ENCODE peak calls at places on chromosomes 16 and 17, in four cellular contexts. One of them, this sample, is unnamed.

GRCh38 chr16:81779540-81780320 is 639 bp downstream of the PLCG2 start:
- DNase-seq in tibial artery: no peak
- DNase-seq in heart right ventricle: peak
- DNase-seq in BE2C: no peak
- DNase-seq in this sample: no peak

GRCh38 chr17:78324391-78325075 is 35.3 kb downstream of the SOCS3 start:
- DNase-seq in tibial artery: peak
- DNase-seq in heart right ventricle: peak
- DNase-seq in BE2C: no peak
- DNase-seq in this sample: peak

GRCh38 chr16:16022683-16023064 is 73.3 kb downstream of the ABCC1 start:
- DNase-seq in tibial artery: no peak
- DNase-seq in heart right ventricle: no peak
- DNase-seq in BE2C: no peak
- DNase-seq in this sample: no peak

GRCh38 chr16:26158142-26158759 is 466.5 kb downstream of the HS3ST4 start:
- DNase-seq in tibial artery: no peak
- DNase-seq in heart right ventricle: no peak
- DNase-seq in BE2C: no peak
- DNase-seq in this sample: no peak

GRCh38 chr17:12021604-12022003 is 927 bp downstream of the MAP2K4 start:
- DNase-seq in tibial artery: no peak
- DNase-seq in heart right ventricle: no peak
- DNase-seq in BE2C: no peak
- DNase-seq in this sample: no peak

GRCh38 chr16:67562918-67563707 is 787 bp downstream of the CTCF start:
- DNase-seq in tibial artery: no peak
- DNase-seq in heart right ventricle: peak
- DNase-seq in BE2C: peak
- DNase-seq in this sample: no peak

GRCh38 chr16:23182675-23183485 is at the start of gene SCNN1G:
- DNase-seq in tibial artery: no peak
- DNase-seq in heart right ventricle: peak
- DNase-seq in BE2C: no peak
- DNase-seq in this sample: no peak

GRCh38 chr17:63308272-63308671 is 137.8 kb downstream of the CYB561 start:
- DNase-seq in tibial artery: no peak
- DNase-seq in heart right ventricle: no peak
- DNase-seq in BE2C: no peak
- DNase-seq in this sample: no peak

GRCh38 chr17:28643979-28644781 is 778 bp downstream of the BLTP2 start:
- DNase-seq in tibial artery: peak
- DNase-seq in heart right ventricle: peak
- DNase-seq in BE2C: peak
- DNase-seq in this sample: no peak

GRCh38 chr17:65243838-65244237 is 106.7 kb downstream of the RGS9 start:
- DNase-seq in tibial artery: no peak
- DNase-seq in heart right ventricle: no peak
- DNase-seq in BE2C: no peak
- DNase-seq in this sample: no peak

GRCh38 chr16:31376705-31377104 is 16.4 kb upstream of the ITGAD start:
- DNase-seq in tibial artery: no peak
- DNase-seq in heart right ventricle: no peak
- DNase-seq in BE2C: no peak
- DNase-seq in this sample: no peak

GRCh38 chr16:58515871-58516767 is 802 bp downstream of the SETD6 start:
- DNase-seq in tibial artery: no peak
- DNase-seq in heart right ventricle: no peak
- DNase-seq in BE2C: peak
- DNase-seq in this sample: no peak

GRCh38 chr17:77846531-77847085 is 111.9 kb upstream of the TNRC6C start:
- DNase-seq in tibial artery: no peak
- DNase-seq in heart right ventricle: no peak
- DNase-seq in BE2C: no peak
- DNase-seq in this sample: no peak

GRCh38 chr17:49239963-49240362 is 9.4 kb upstream of the PHOSPHO1 start:
- DNase-seq in tibial artery: no peak
- DNase-seq in heart right ventricle: no peak
- DNase-seq in BE2C: no peak
- DNase-seq in this sample: no peak

GRCh38 chr17:49513616-49514373 is 18.7 kb downstream of the NGFR start:
- DNase-seq in tibial artery: no peak
- DNase-seq in heart right ventricle: peak
- DNase-seq in BE2C: no peak
- DNase-seq in this sample: no peak

GRCh38 chr17:50559674-50560184 is 786 bp upstream of the CACNA1G start:
- DNase-seq in tibial artery: peak
- DNase-seq in heart right ventricle: peak
- DNase-seq in BE2C: no peak
- DNase-seq in this sample: no peak

DNA sequence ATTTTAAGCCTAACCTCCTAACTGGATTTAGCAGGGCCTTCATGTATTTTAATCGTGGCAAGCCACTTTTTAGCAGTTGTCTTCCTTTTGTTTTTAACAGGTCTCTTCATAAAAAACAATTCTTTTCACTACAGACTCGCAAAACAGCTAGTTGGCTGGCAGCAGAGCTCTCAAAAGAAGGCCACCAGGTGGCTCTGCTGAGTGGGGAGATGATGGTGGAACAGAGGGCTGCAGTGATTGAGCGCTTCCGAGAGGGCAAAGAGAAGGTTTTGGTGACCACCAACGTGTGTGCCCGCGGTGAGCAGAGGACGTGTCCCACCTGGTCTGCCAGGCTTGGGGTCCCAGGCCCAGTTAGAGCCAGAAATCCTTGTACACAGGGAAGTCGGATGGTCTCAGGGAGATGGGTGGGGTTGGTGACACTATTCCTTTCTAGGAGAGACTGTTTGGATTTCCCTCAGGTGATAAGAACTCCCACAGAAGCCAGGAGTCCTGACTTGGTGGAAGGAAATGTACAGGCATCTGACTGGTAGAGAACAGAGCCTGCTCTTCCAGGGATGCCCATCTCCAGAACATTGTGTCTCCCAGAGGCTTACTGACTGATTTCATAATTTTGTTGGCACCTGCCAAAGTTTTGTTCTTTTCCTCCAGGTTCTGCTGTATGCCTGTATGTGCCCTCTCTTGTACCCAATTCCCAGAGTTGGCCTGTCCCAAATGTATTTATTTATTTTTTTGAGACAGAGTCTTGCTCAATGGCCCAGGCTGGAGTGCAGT is 14.9 kb upstream of the DDX19A start:
- DNase-seq in tibial artery: no peak
- DNase-seq in heart right ventricle: no peak
- DNase-seq in BE2C: peak
- DNase-seq in this sample: no peak
- TF ChIP-seq CTCF in tibial artery: peak
- TF ChIP-seq CTCF in heart right ventricle: peak
- TF ChIP-seq CTCF in BE2C: peak
- TF ChIP-seq CTCF in this sample: peak

GRCh38 chr17:38460716-38461650 is 32.7 kb downstream of the ARHGAP23 start:
- DNase-seq in tibial artery: no peak
- DNase-seq in heart right ventricle: no peak
- DNase-seq in BE2C: no peak
- DNase-seq in this sample: no peak
- TF ChIP-seq CTCF in tibial artery: no peak
- TF ChIP-seq CTCF in heart right ventricle: no peak
- TF ChIP-seq CTCF in BE2C: no peak
- TF ChIP-seq CTCF in this sample: no peak

DNA sequence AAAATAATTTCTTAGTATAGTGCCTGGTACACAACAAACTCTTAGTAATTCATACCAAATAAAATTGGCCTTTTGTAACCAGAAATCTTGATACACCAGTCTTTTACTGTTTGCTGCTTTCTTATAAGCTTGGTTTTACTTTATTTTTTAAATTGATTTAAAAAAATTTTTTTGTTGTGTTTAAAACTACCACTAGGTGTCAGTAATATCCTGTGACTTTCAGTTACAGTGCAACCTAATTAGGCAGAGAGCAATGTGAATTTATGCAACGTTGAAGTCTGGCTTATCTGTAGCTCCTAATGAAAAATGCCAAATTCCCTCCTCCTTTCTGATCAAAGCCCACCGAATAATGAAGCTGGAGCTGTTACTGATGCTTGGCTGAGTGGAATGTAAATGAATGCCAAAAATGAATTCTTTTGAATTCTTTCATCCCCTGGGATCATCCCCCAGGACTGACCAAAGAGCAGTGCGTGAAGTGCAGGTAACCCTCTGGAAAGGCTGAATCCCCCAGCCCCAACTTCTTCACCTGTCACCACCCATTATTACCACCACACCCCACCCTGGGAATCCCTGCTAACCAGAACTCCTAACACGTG is 3.8 kb downstream of the ERCC4 start:
- DNase-seq in tibial artery: no peak
- DNase-seq in heart right ventricle: no peak
- DNase-seq in BE2C: no peak
- DNase-seq in this sample: peak
- TF ChIP-seq CTCF in tibial artery: peak
- TF ChIP-seq CTCF in heart right ventricle: peak
- TF ChIP-seq CTCF in BE2C: peak
- TF ChIP-seq CTCF in this sample: peak

DNA sequence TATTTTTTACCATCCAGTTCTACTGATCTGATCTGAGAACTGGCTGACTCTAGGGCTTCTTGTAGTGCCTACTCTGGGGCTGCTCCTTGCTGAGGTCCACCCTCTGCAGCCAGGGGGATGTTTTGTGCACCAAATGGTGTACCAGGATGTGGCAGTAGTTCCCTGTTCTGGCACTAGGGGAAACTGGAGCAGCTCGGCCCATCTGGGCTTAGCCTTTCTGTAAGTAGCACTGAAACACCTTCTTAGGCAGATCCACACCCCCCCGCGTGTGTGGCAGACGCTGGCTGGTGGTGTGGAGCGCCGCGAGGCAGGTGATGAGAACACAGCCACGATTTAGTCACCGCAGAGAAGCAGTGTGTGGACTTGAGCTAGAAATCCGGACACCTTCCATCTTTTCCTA is 17.0 kb downstream of the DUSP14 start:
- DNase-seq in tibial artery: no peak
- DNase-seq in heart right ventricle: no peak
- DNase-seq in BE2C: peak
- DNase-seq in this sample: no peak
- TF ChIP-seq CTCF in tibial artery: peak
- TF ChIP-seq CTCF in heart right ventricle: no peak
- TF ChIP-seq CTCF in BE2C: peak
- TF ChIP-seq CTCF in this sample: peak

GRCh38 chr17:6643460-6644125 is 2.7 kb downstream of the TXNDC17 start:
- DNase-seq in tibial artery: no peak
- DNase-seq in heart right ventricle: no peak
- DNase-seq in BE2C: no peak
- DNase-seq in this sample: peak

GRCh38 chr17:6642592-6642991 is 1.7 kb downstream of the TXNDC17 start:
- DNase-seq in tibial artery: no peak
- DNase-seq in heart right ventricle: no peak
- DNase-seq in BE2C: no peak
- DNase-seq in this sample: no peak

GRCh38 chr17:6651483-6652452 is at the start of the genes C17orf100 and MED31:
- DNase-seq in tibial artery: peak
- DNase-seq in heart right ventricle: peak
- DNase-seq in BE2C: peak
- DNase-seq in this sample: peak

DNA sequence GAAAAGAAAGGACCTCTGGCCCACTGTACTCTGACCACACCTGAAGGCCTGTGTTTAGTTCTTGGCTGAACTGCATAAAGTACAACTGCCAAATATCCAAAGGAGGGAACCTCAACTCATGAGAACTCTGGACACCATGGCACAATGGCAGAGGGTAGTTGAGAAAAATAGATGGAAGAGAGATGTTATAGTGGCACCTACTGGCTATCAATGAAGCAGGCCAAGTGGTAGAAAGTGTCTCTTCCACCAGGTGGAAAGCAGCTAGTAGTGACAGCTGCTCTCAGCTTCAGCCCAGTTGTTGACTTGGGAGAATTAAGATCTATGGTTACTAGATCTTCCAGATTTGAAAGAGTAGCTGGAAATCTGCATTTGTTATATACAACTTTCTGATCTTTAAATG is 3.2 kb downstream of the MED31 start:
- DNase-seq in tibial artery: no peak
- DNase-seq in heart right ventricle: no peak
- DNase-seq in BE2C: no peak
- DNase-seq in this sample: no peak
- TF ChIP-seq CTCF in tibial artery: no peak
- TF ChIP-seq CTCF in heart right ventricle: no peak
- TF ChIP-seq CTCF in BE2C: peak
- TF ChIP-seq CTCF in this sample: peak

GRCh38 chr16:64841071-64841470 is 280.8 kb downstream of the CDH11 start:
- DNase-seq in tibial artery: no peak
- DNase-seq in heart right ventricle: no peak
- DNase-seq in BE2C: no peak
- DNase-seq in this sample: no peak

GRCh38 chr16:64846966-64847365 is 274.9 kb downstream of the CDH11 start:
- DNase-seq in tibial artery: no peak
- DNase-seq in heart right ventricle: no peak
- DNase-seq in BE2C: no peak
- DNase-seq in this sample: no peak

DNA sequence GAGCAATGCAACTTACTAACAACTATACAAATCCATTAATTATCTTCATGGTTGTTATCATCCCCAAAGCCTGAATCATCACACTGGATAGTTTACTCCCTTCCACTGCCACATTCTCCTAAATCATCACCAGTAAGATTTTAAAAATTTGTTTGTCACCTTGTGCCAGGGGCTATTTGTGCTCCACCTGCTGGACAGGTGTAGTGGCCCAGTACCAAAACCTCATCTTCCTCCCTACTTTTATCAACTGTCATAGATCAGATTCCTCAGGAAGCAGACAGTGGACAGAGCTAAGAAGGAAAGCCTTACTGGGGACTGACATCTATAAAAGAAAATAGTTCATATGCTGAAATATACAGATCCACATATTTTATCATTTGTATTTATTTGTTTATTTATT is 280.4 kb downstream of the CDH11 start:
- DNase-seq in tibial artery: no peak
- DNase-seq in heart right ventricle: no peak
- DNase-seq in BE2C: no peak
- DNase-seq in this sample: no peak
- TF ChIP-seq CTCF in tibial artery: no peak
- TF ChIP-seq CTCF in heart right ventricle: no peak
- TF ChIP-seq CTCF in BE2C: no peak
- TF ChIP-seq CTCF in this sample: no peak

GRCh38 chr17:67970783-67971182 is 25.5 kb downstream of the C17orf58 start:
- DNase-seq in tibial artery: no peak
- DNase-seq in heart right ventricle: no peak
- DNase-seq in BE2C: no peak
- DNase-seq in this sample: no peak
- TF ChIP-seq CTCF in tibial artery: no peak
- TF ChIP-seq CTCF in heart right ventricle: no peak
- TF ChIP-seq CTCF in BE2C: no peak
- TF ChIP-seq CTCF in this sample: no peak